ENCODE peak calls at places on chromosomes 12 and 14, in five cellular contexts. One of them, this sample, is unnamed.

GRCh38 chr14:72196237-72196636 is 264.0 kb downstream of the RGS6 start:
- DNase-seq in dorsolateral prefrontal cortex: no peak
- DNase-seq in upper lobe of right lung: no peak
- DNase-seq in epithelial cell of esophagus: no peak
- DNase-seq in hepatocyte: no peak
- DNase-seq in this sample: no peak

GRCh38 chr12:97784904-97785303 is 322.3 kb downstream of the RMST start:
- DNase-seq in dorsolateral prefrontal cortex: no peak
- DNase-seq in upper lobe of right lung: no peak
- DNase-seq in epithelial cell of esophagus: no peak
- DNase-seq in hepatocyte: no peak
- DNase-seq in this sample: peak; percentile 5

GRCh38 chr12:56221233-56221756 is 427 bp downstream of the RNF41 start:
- DNase-seq in dorsolateral prefrontal cortex: peak; percentile 34
- DNase-seq in upper lobe of right lung: peak; percentile 79
- DNase-seq in epithelial cell of esophagus: peak; percentile 47
- DNase-seq in hepatocyte: peak; percentile 83
- DNase-seq in this sample: peak; percentile 85

GRCh38 chr12:76790564-76791552 is 26.9 kb downstream of the ZDHHC17 start:
- DNase-seq in dorsolateral prefrontal cortex: no peak
- DNase-seq in upper lobe of right lung: no peak
- DNase-seq in epithelial cell of esophagus: peak; percentile 36
- DNase-seq in hepatocyte: peak; percentile 41
- DNase-seq in this sample: peak; percentile 7

GRCh38 chr12:28963554-28963953 is 185.5 kb upstream of the FAR2 start:
- DNase-seq in dorsolateral prefrontal cortex: no peak
- DNase-seq in upper lobe of right lung: no peak
- DNase-seq in epithelial cell of esophagus: peak; percentile 73
- DNase-seq in hepatocyte: peak; percentile 14
- DNase-seq in this sample: no peak

GRCh38 chr12:122944588-122944987 is 21.7 kb downstream of the ABCB9 start:
- DNase-seq in dorsolateral prefrontal cortex: peak; percentile 74
- DNase-seq in upper lobe of right lung: no peak
- DNase-seq in epithelial cell of esophagus: peak; percentile 33
- DNase-seq in hepatocyte: no peak
- DNase-seq in this sample: peak; percentile 23

GRCh38 chr14:76346391-76347160 is 29.4 kb upstream of the ESRRB start:
- DNase-seq in dorsolateral prefrontal cortex: no peak
- DNase-seq in upper lobe of right lung: no peak
- DNase-seq in epithelial cell of esophagus: no peak
- DNase-seq in hepatocyte: no peak
- DNase-seq in this sample: no peak

GRCh38 chr12:121804417-121805111 is 755 bp downstream of the SETD1B start:
- DNase-seq in dorsolateral prefrontal cortex: no peak
- DNase-seq in upper lobe of right lung: no peak
- DNase-seq in epithelial cell of esophagus: peak; percentile 42
- DNase-seq in hepatocyte: peak; percentile 67
- DNase-seq in this sample: peak; percentile 71

GRCh38 chr12:47835017-47835830 is 15.5 kb upstream of the HDAC7 start:
- DNase-seq in dorsolateral prefrontal cortex: no peak
- DNase-seq in upper lobe of right lung: no peak
- DNase-seq in epithelial cell of esophagus: no peak
- DNase-seq in hepatocyte: no peak
- DNase-seq in this sample: no peak

GRCh38 chr12:128766738-128767501 is 56.8 kb downstream of the SLC15A4 start:
- DNase-seq in dorsolateral prefrontal cortex: no peak
- DNase-seq in upper lobe of right lung: peak; percentile 37
- DNase-seq in epithelial cell of esophagus: no peak
- DNase-seq in hepatocyte: no peak
- DNase-seq in this sample: no peak

GRCh38 chr12:49827351-49828099 is 688 bp downstream of the NCKAP5L start:
- DNase-seq in dorsolateral prefrontal cortex: peak; percentile 53
- DNase-seq in upper lobe of right lung: peak; percentile 85
- DNase-seq in epithelial cell of esophagus: peak; percentile 26
- DNase-seq in hepatocyte: peak; percentile 83
- DNase-seq in this sample: peak; percentile 97

GRCh38 chr12:51242896-51243295 is 4.3 kb downstream of the DAZAP2 start:
- DNase-seq in dorsolateral prefrontal cortex: no peak
- DNase-seq in upper lobe of right lung: no peak
- DNase-seq in epithelial cell of esophagus: no peak
- DNase-seq in hepatocyte: no peak
- DNase-seq in this sample: no peak

GRCh38 chr12:14948672-14949071 is 10.3 kb upstream of the ERP27 start:
- DNase-seq in dorsolateral prefrontal cortex: no peak
- DNase-seq in upper lobe of right lung: no peak
- DNase-seq in epithelial cell of esophagus: peak; percentile 58
- DNase-seq in hepatocyte: peak; percentile 67
- DNase-seq in this sample: peak; percentile 11

GRCh38 chr12:66863276-66863675 is 184.4 kb upstream of the GRIP1 start:
- DNase-seq in dorsolateral prefrontal cortex: no peak
- DNase-seq in upper lobe of right lung: no peak
- DNase-seq in epithelial cell of esophagus: peak; percentile 9
- DNase-seq in hepatocyte: no peak
- DNase-seq in this sample: no peak

GRCh38 chr12:104063712-104064030 is 660 bp upstream of the HCFC2 start:
- DNase-seq in dorsolateral prefrontal cortex: no peak
- DNase-seq in upper lobe of right lung: no peak
- DNase-seq in epithelial cell of esophagus: no peak
- DNase-seq in hepatocyte: no peak
- DNase-seq in this sample: no peak

GRCh38 chr14:21070610-21071224 is 613 bp downstream of the ARHGEF40 start:
- DNase-seq in dorsolateral prefrontal cortex: no peak
- DNase-seq in upper lobe of right lung: no peak
- DNase-seq in epithelial cell of esophagus: peak; percentile 11
- DNase-seq in hepatocyte: peak; percentile 64
- DNase-seq in this sample: peak; percentile 89

GRCh38 chr12:29908154-29908553 is 124.4 kb upstream of the TMTC1 start:
- DNase-seq in dorsolateral prefrontal cortex: no peak
- DNase-seq in upper lobe of right lung: no peak
- DNase-seq in epithelial cell of esophagus: no peak
- DNase-seq in hepatocyte: no peak
- DNase-seq in this sample: no peak

GRCh38 chr12:76074701-76075336 is 9.7 kb downstream of the NAP1L1 start:
- DNase-seq in dorsolateral prefrontal cortex: no peak
- DNase-seq in upper lobe of right lung: no peak
- DNase-seq in epithelial cell of esophagus: no peak
- DNase-seq in hepatocyte: no peak
- DNase-seq in this sample: no peak

GRCh38 chr12:9870311-9870866 is 1.2 kb upstream of the CLEC2B start:
- DNase-seq in dorsolateral prefrontal cortex: no peak
- DNase-seq in upper lobe of right lung: no peak
- DNase-seq in epithelial cell of esophagus: no peak
- DNase-seq in hepatocyte: no peak
- DNase-seq in this sample: no peak

GRCh38 chr12:131271724-131272123 is 318.0 kb downstream of the ADGRD1 start:
- DNase-seq in dorsolateral prefrontal cortex: no peak
- DNase-seq in upper lobe of right lung: no peak
- DNase-seq in epithelial cell of esophagus: no peak
- DNase-seq in hepatocyte: no peak
- DNase-seq in this sample: no peak
- H3K4me3 ChIP-seq in dorsolateral prefrontal cortex: no peak overlapping the region
- H3K4me3 ChIP-seq in upper lobe of right lung: no peak overlapping the region
- H3K4me3 ChIP-seq in epithelial cell of esophagus: no peak overlapping the region
- H3K4me3 ChIP-seq in hepatocyte: no peak overlapping the region
- H3K4me3 ChIP-seq in this sample: no peak overlapping the region

GRCh38 chr12:3571323-3571722 is 80.3 kb downstream of the PRMT8 start:
- DNase-seq in dorsolateral prefrontal cortex: no peak
- DNase-seq in upper lobe of right lung: no peak
- DNase-seq in epithelial cell of esophagus: no peak
- DNase-seq in hepatocyte: peak; percentile 49
- DNase-seq in this sample: no peak
- H3K4me3 ChIP-seq in dorsolateral prefrontal cortex: no peak overlapping the region
- H3K4me3 ChIP-seq in upper lobe of right lung: no peak overlapping the region
- H3K4me3 ChIP-seq in epithelial cell of esophagus: no peak overlapping the region
- H3K4me3 ChIP-seq in hepatocyte: no peak overlapping the region
- H3K4me3 ChIP-seq in this sample: no peak overlapping the region

GRCh38 chr14:93953263-93953662 is 23.1 kb downstream of the ASB2 start:
- DNase-seq in dorsolateral prefrontal cortex: no peak
- DNase-seq in upper lobe of right lung: no peak
- DNase-seq in epithelial cell of esophagus: no peak
- DNase-seq in hepatocyte: no peak
- DNase-seq in this sample: peak; percentile 89

GRCh38 chr14:93952829-93953228 is 23.5 kb downstream of the ASB2 start:
- DNase-seq in dorsolateral prefrontal cortex: no peak
- DNase-seq in upper lobe of right lung: no peak
- DNase-seq in epithelial cell of esophagus: no peak
- DNase-seq in hepatocyte: no peak
- DNase-seq in this sample: peak; percentile 55

GRCh38 chr14:93954516-93954830 is 21.9 kb downstream of the ASB2 start:
- DNase-seq in dorsolateral prefrontal cortex: no peak
- DNase-seq in upper lobe of right lung: no peak
- DNase-seq in epithelial cell of esophagus: no peak
- DNase-seq in hepatocyte: no peak
- DNase-seq in this sample: no peak

GRCh38 chr14:93954900-93955891 is 21.2 kb downstream of the ASB2 start:
- DNase-seq in dorsolateral prefrontal cortex: no peak
- DNase-seq in upper lobe of right lung: peak; percentile 79
- DNase-seq in epithelial cell of esophagus: no peak
- DNase-seq in hepatocyte: no peak
- DNase-seq in this sample: no peak

DNA sequence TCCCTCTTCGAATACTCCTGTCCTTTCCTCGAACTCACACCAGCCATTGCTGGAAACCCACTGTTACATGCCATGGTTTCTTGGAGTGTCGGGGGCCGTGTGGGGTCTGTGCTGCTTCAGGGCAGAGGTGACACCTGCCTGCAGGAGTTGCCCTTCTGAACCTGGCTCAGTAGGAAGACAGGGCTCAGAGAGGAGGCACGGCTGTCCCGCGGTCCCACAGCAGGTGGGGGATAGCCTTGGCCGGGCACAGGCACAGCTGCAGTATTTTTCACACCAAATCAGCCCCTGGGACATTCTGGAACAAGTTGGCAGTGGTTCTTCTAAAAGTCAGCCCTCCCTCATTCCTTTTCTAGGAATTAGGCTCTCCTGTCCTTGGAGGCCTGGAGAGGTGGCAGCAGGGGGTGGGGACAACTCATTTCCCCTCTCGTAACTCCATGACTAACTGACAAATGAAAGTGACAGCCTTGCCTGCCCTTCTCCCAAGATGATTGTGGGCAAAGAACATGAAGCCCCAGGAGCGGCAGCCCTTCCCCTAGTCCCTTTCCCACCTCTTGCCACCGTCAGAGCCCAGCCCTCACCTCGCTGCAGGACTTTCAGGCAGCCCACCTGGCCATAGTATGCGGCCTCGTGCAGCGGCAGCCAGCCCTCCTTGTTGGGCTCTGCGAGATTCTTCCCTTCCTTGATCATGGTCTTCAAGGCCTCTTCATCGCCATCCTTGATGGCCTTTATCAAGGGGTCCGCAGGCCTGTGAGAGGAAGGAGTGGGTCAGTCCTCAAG is 22.4 kb downstream of the ASB2 start:
- DNase-seq in dorsolateral prefrontal cortex: no peak
- DNase-seq in upper lobe of right lung: no peak
- DNase-seq in epithelial cell of esophagus: no peak
- DNase-seq in hepatocyte: no peak
- DNase-seq in this sample: peak; percentile 67
- H3K4me3 ChIP-seq in dorsolateral prefrontal cortex: no peak overlapping the region
- H3K4me3 ChIP-seq in upper lobe of right lung: no peak overlapping the region
- H3K4me3 ChIP-seq in epithelial cell of esophagus: no peak overlapping the region
- H3K4me3 ChIP-seq in hepatocyte: no peak overlapping the region
- H3K4me3 ChIP-seq in this sample: no peak overlapping the region

GRCh38 chr12:118356809-118357326 is 15.8 kb downstream of the TAOK3 start:
- DNase-seq in dorsolateral prefrontal cortex: no peak
- DNase-seq in upper lobe of right lung: no peak
- DNase-seq in epithelial cell of esophagus: peak; percentile 84
- DNase-seq in hepatocyte: no peak
- DNase-seq in this sample: no peak

GRCh38 chr12:118359541-118359915 is 13.2 kb downstream of the TAOK3 start:
- DNase-seq in dorsolateral prefrontal cortex: no peak
- DNase-seq in upper lobe of right lung: no peak
- DNase-seq in epithelial cell of esophagus: no peak
- DNase-seq in hepatocyte: no peak
- DNase-seq in this sample: no peak

GRCh38 chr12:118358607-118359540 is 13.8 kb downstream of the TAOK3 start:
- DNase-seq in dorsolateral prefrontal cortex: no peak
- DNase-seq in upper lobe of right lung: no peak
- DNase-seq in epithelial cell of esophagus: no peak
- DNase-seq in hepatocyte: no peak
- DNase-seq in this sample: no peak

GRCh38 chr12:118357327-118358007 is 15.2 kb downstream of the TAOK3 start:
- DNase-seq in dorsolateral prefrontal cortex: no peak
- DNase-seq in upper lobe of right lung: no peak
- DNase-seq in epithelial cell of esophagus: peak; percentile 62
- DNase-seq in hepatocyte: peak; percentile 32
- DNase-seq in this sample: no peak

GRCh38 chr12:118358008-118358359 is 14.7 kb downstream of the TAOK3 start:
- DNase-seq in dorsolateral prefrontal cortex: no peak
- DNase-seq in upper lobe of right lung: no peak
- DNase-seq in epithelial cell of esophagus: no peak
- DNase-seq in hepatocyte: no peak
- DNase-seq in this sample: no peak
- H3K4me3 ChIP-seq in dorsolateral prefrontal cortex: peak overlapping the region; percentile 41
- H3K4me3 ChIP-seq in upper lobe of right lung: peak overlapping the region; percentile 38
- H3K4me3 ChIP-seq in epithelial cell of esophagus: no peak overlapping the region
- H3K4me3 ChIP-seq in hepatocyte: no peak overlapping the region
- H3K4me3 ChIP-seq in this sample: no peak overlapping the region

GRCh38 chr12:18145924-18146323 is 55.9 kb upstream of the RERGL start:
- DNase-seq in dorsolateral prefrontal cortex: no peak
- DNase-seq in upper lobe of right lung: no peak
- DNase-seq in epithelial cell of esophagus: peak; percentile 40
- DNase-seq in hepatocyte: no peak
- DNase-seq in this sample: no peak
- H3K4me3 ChIP-seq in dorsolateral prefrontal cortex: no peak overlapping the region
- H3K4me3 ChIP-seq in upper lobe of right lung: peak overlapping the region; percentile 9
- H3K4me3 ChIP-seq in epithelial cell of esophagus: no peak overlapping the region
- H3K4me3 ChIP-seq in hepatocyte: no peak overlapping the region
- H3K4me3 ChIP-seq in this sample: no peak overlapping the region

GRCh38 chr14:39177168-39177545 is 2.1 kb downstream of the PNN start:
- DNase-seq in dorsolateral prefrontal cortex: no peak
- DNase-seq in upper lobe of right lung: no peak
- DNase-seq in epithelial cell of esophagus: no peak
- DNase-seq in hepatocyte: no peak
- DNase-seq in this sample: no peak
- H3K4me3 ChIP-seq in dorsolateral prefrontal cortex: no peak overlapping the region
- H3K4me3 ChIP-seq in upper lobe of right lung: peak overlapping the region; percentile 75
- H3K4me3 ChIP-seq in epithelial cell of esophagus: no peak overlapping the region
- H3K4me3 ChIP-seq in hepatocyte: no peak overlapping the region
- H3K4me3 ChIP-seq in this sample: no peak overlapping the region

GRCh38 chr14:91350813-91351507 is 66.7 kb downstream of the CCDC88C start:
- DNase-seq in dorsolateral prefrontal cortex: no peak
- DNase-seq in upper lobe of right lung: no peak
- DNase-seq in epithelial cell of esophagus: peak; percentile 25
- DNase-seq in hepatocyte: no peak
- DNase-seq in this sample: no peak
- H3K4me3 ChIP-seq in dorsolateral prefrontal cortex: peak overlapping the region; percentile 43
- H3K4me3 ChIP-seq in upper lobe of right lung: peak overlapping the region; percentile 33
- H3K4me3 ChIP-seq in epithelial cell of esophagus: no peak overlapping the region
- H3K4me3 ChIP-seq in hepatocyte: no peak overlapping the region
- H3K4me3 ChIP-seq in this sample: no peak overlapping the region

DNA sequence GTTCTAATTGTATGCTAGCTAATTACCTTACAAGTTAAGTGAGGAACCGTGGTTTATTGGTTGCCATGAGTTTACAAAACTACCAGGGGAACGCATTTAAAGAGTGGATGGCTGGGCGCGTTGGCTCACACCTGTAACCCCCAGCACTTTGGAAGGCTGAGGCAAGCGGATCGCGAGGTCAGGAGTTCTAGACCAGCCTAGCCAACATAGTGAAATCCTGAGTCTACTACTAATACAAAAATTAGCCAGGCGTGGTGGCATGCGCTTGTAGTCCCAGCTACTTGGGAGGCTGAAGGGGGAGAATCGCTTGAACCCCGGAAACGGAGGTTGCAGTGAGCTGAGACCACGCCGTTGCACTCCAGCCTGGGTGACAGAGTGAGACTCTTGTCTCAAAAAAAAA is 2.2 kb downstream of the EIF5 start:
- DNase-seq in dorsolateral prefrontal cortex: no peak
- DNase-seq in upper lobe of right lung: no peak
- DNase-seq in epithelial cell of esophagus: no peak
- DNase-seq in hepatocyte: no peak
- DNase-seq in this sample: no peak
- H3K4me3 ChIP-seq in dorsolateral prefrontal cortex: peak overlapping the region; percentile 80
- H3K4me3 ChIP-seq in upper lobe of right lung: peak overlapping the region; percentile 96
- H3K4me3 ChIP-seq in epithelial cell of esophagus: no peak overlapping the region
- H3K4me3 ChIP-seq in hepatocyte: peak overlapping the region; percentile 95
- H3K4me3 ChIP-seq in this sample: no peak overlapping the region